ENCODE peak calls at places on chromosomes 4 and X, in five cellular contexts. One of them, this sample, is unnamed.

GRCh38 chrX:1289535-1289934 is 20.9 kb downstream of the CSF2RA start:
- DNase-seq in stimulated activated CD4-positive, alpha-beta T cell treated with anti-CD3 and anti-CD28 coated beads, Interleukin-4, amount 100 ng/mL, for 24 hours: no peak
- DNase-seq in ascending aorta: no peak
- DNase-seq in left ventricle myocardium inferior: no peak
- DNase-seq in GM04504: no peak
- DNase-seq in this sample: no peak

GRCh38 chrX:47863187-47863586 is 26.5 kb downstream of the ZNF81 start:
- DNase-seq in GM04504: no peak
- DNase-seq in ascending aorta: no peak
- DNase-seq in stimulated activated CD4-positive, alpha-beta T cell treated with anti-CD3 and anti-CD28 coated beads, Interleukin-4, amount 100 ng/mL, for 24 hours: no peak
- DNase-seq in left ventricle myocardium inferior: no peak
- DNase-seq in this sample: no peak

GRCh38 chrX:106707771-106708454 is 18.6 kb upstream of the RNF128 start:
- DNase-seq in ascending aorta: no peak
- DNase-seq in stimulated activated CD4-positive, alpha-beta T cell treated with anti-CD3 and anti-CD28 coated beads, Interleukin-4, amount 100 ng/mL, for 24 hours: peak
- DNase-seq in GM04504: peak
- DNase-seq in left ventricle myocardium inferior: no peak
- DNase-seq in this sample: no peak

GRCh38 chrX:85493821-85494220 is 114.4 kb upstream of the POF1B start:
- DNase-seq in GM04504: no peak
- DNase-seq in stimulated activated CD4-positive, alpha-beta T cell treated with anti-CD3 and anti-CD28 coated beads, Interleukin-4, amount 100 ng/mL, for 24 hours: no peak
- DNase-seq in left ventricle myocardium inferior: no peak
- DNase-seq in ascending aorta: no peak
- DNase-seq in this sample: no peak

GRCh38 chrX:108036298-108036973 is 8.4 kb upstream of the VSIG1 start:
- DNase-seq in left ventricle myocardium inferior: no peak
- DNase-seq in GM04504: no peak
- DNase-seq in ascending aorta: no peak
- DNase-seq in stimulated activated CD4-positive, alpha-beta T cell treated with anti-CD3 and anti-CD28 coated beads, Interleukin-4, amount 100 ng/mL, for 24 hours: no peak
- DNase-seq in this sample: no peak

GRCh38 chr4:32172761-32173160 is 1452.6 kb downstream of the PCDH7 start:
- DNase-seq in stimulated activated CD4-positive, alpha-beta T cell treated with anti-CD3 and anti-CD28 coated beads, Interleukin-4, amount 100 ng/mL, for 24 hours: no peak
- DNase-seq in GM04504: no peak
- DNase-seq in ascending aorta: no peak
- DNase-seq in left ventricle myocardium inferior: no peak
- DNase-seq in this sample: no peak

GRCh38 chrX:46860536-46860935 is 23.7 kb downstream of the RP2 start:
- DNase-seq in GM04504: no peak
- DNase-seq in ascending aorta: no peak
- DNase-seq in stimulated activated CD4-positive, alpha-beta T cell treated with anti-CD3 and anti-CD28 coated beads, Interleukin-4, amount 100 ng/mL, for 24 hours: no peak
- DNase-seq in left ventricle myocardium inferior: no peak
- DNase-seq in this sample: no peak

GRCh38 chrX:133928365-133928764 is 57.0 kb downstream of the GPC3 start:
- DNase-seq in GM04504: no peak
- DNase-seq in left ventricle myocardium inferior: no peak
- DNase-seq in ascending aorta: no peak
- DNase-seq in stimulated activated CD4-positive, alpha-beta T cell treated with anti-CD3 and anti-CD28 coated beads, Interleukin-4, amount 100 ng/mL, for 24 hours: no peak
- DNase-seq in this sample: no peak

GRCh38 chrX:121733514-121733913 is 686.1 kb downstream of the GLUD2 start:
- DNase-seq in left ventricle myocardium inferior: no peak
- DNase-seq in GM04504: peak
- DNase-seq in ascending aorta: no peak
- DNase-seq in stimulated activated CD4-positive, alpha-beta T cell treated with anti-CD3 and anti-CD28 coated beads, Interleukin-4, amount 100 ng/mL, for 24 hours: no peak
- DNase-seq in this sample: no peak

GRCh38 chr4:2009651-2010233 is 968 bp upstream of the NELFA start:
- DNase-seq in ascending aorta: peak
- DNase-seq in GM04504: peak
- DNase-seq in left ventricle myocardium inferior: no peak
- DNase-seq in stimulated activated CD4-positive, alpha-beta T cell treated with anti-CD3 and anti-CD28 coated beads, Interleukin-4, amount 100 ng/mL, for 24 hours: peak
- DNase-seq in this sample: peak

GRCh38 chrX:78029663-78030062 is 60.2 kb upstream of the PGAM4 start:
- DNase-seq in ascending aorta: no peak
- DNase-seq in stimulated activated CD4-positive, alpha-beta T cell treated with anti-CD3 and anti-CD28 coated beads, Interleukin-4, amount 100 ng/mL, for 24 hours: peak
- DNase-seq in GM04504: peak
- DNase-seq in left ventricle myocardium inferior: peak
- DNase-seq in this sample: no peak

GRCh38 chrX:53476371-53476770 is 42.2 kb upstream of the HSD17B10 start:
- DNase-seq in GM04504: no peak
- DNase-seq in ascending aorta: no peak
- DNase-seq in stimulated activated CD4-positive, alpha-beta T cell treated with anti-CD3 and anti-CD28 coated beads, Interleukin-4, amount 100 ng/mL, for 24 hours: no peak
- DNase-seq in left ventricle myocardium inferior: no peak
- DNase-seq in this sample: no peak

GRCh38 chrX:49186125-49187027 is at the start of gene PRICKLE3:
- DNase-seq in stimulated activated CD4-positive, alpha-beta T cell treated with anti-CD3 and anti-CD28 coated beads, Interleukin-4, amount 100 ng/mL, for 24 hours: peak
- DNase-seq in ascending aorta: peak
- DNase-seq in GM04504: peak
- DNase-seq in left ventricle myocardium inferior: peak
- DNase-seq in this sample: peak

GRCh38 chr4:128770807-128771206 is 38.7 kb upstream of the JADE1 start:
- DNase-seq in left ventricle myocardium inferior: no peak
- DNase-seq in GM04504: no peak
- DNase-seq in stimulated activated CD4-positive, alpha-beta T cell treated with anti-CD3 and anti-CD28 coated beads, Interleukin-4, amount 100 ng/mL, for 24 hours: no peak
- DNase-seq in ascending aorta: no peak
- DNase-seq in this sample: no peak

GRCh38 chrX:45322382-45322781 is 121.7 kb upstream of the DIPK2B start:
- DNase-seq in GM04504: peak
- DNase-seq in stimulated activated CD4-positive, alpha-beta T cell treated with anti-CD3 and anti-CD28 coated beads, Interleukin-4, amount 100 ng/mL, for 24 hours: peak
- DNase-seq in left ventricle myocardium inferior: no peak
- DNase-seq in ascending aorta: no peak
- DNase-seq in this sample: no peak

GRCh38 chrX:74231625-74232024 is 72.4 kb upstream of the ZCCHC13 start:
- DNase-seq in ascending aorta: no peak
- DNase-seq in stimulated activated CD4-positive, alpha-beta T cell treated with anti-CD3 and anti-CD28 coated beads, Interleukin-4, amount 100 ng/mL, for 24 hours: no peak
- DNase-seq in left ventricle myocardium inferior: no peak
- DNase-seq in GM04504: no peak
- DNase-seq in this sample: no peak

GRCh38 chr4:161393614-161394013 is 770.2 kb downstream of the FSTL5 start:
- DNase-seq in GM04504: no peak
- DNase-seq in ascending aorta: no peak
- DNase-seq in stimulated activated CD4-positive, alpha-beta T cell treated with anti-CD3 and anti-CD28 coated beads, Interleukin-4, amount 100 ng/mL, for 24 hours: no peak
- DNase-seq in left ventricle myocardium inferior: no peak
- DNase-seq in this sample: no peak

GRCh38 chr4:108351806-108352205 is 183.1 kb upstream of the LEF1 start:
- DNase-seq in ascending aorta: no peak
- DNase-seq in stimulated activated CD4-positive, alpha-beta T cell treated with anti-CD3 and anti-CD28 coated beads, Interleukin-4, amount 100 ng/mL, for 24 hours: no peak
- DNase-seq in left ventricle myocardium inferior: no peak
- DNase-seq in GM04504: no peak
- DNase-seq in this sample: no peak

GRCh38 chr4:84887824-84888223 is 78.7 kb downstream of the WDFY3 start:
- DNase-seq in GM04504: no peak
- DNase-seq in stimulated activated CD4-positive, alpha-beta T cell treated with anti-CD3 and anti-CD28 coated beads, Interleukin-4, amount 100 ng/mL, for 24 hours: no peak
- DNase-seq in left ventricle myocardium inferior: no peak
- DNase-seq in ascending aorta: no peak
- DNase-seq in this sample: no peak

GRCh38 chrX:149903889-149904748 is 23.1 kb downstream of the MAGEA8 start:
- DNase-seq in stimulated activated CD4-positive, alpha-beta T cell treated with anti-CD3 and anti-CD28 coated beads, Interleukin-4, amount 100 ng/mL, for 24 hours: no peak
- DNase-seq in left ventricle myocardium inferior: no peak
- DNase-seq in ascending aorta: no peak
- DNase-seq in GM04504: no peak
- DNase-seq in this sample: no peak

GRCh38 chr4:82499705-82500104 is 62.1 kb downstream of the TMEM150C start:
- DNase-seq in ascending aorta: no peak
- DNase-seq in left ventricle myocardium inferior: no peak
- DNase-seq in stimulated activated CD4-positive, alpha-beta T cell treated with anti-CD3 and anti-CD28 coated beads, Interleukin-4, amount 100 ng/mL, for 24 hours: no peak
- DNase-seq in GM04504: no peak
- DNase-seq in this sample: no peak

GRCh38 chrX:599837-600715 is 30.5 kb upstream of the SHOX start:
- DNase-seq in ascending aorta: no peak
- DNase-seq in stimulated activated CD4-positive, alpha-beta T cell treated with anti-CD3 and anti-CD28 coated beads, Interleukin-4, amount 100 ng/mL, for 24 hours: no peak
- DNase-seq in GM04504: no peak
- DNase-seq in left ventricle myocardium inferior: no peak
- DNase-seq in this sample: no peak

GRCh38 chrX:40394302-40394701 is 186.5 kb upstream of the ATP6AP2 start:
- DNase-seq in GM04504: no peak
- DNase-seq in ascending aorta: no peak
- DNase-seq in left ventricle myocardium inferior: no peak
- DNase-seq in stimulated activated CD4-positive, alpha-beta T cell treated with anti-CD3 and anti-CD28 coated beads, Interleukin-4, amount 100 ng/mL, for 24 hours: no peak
- DNase-seq in this sample: no peak